ENCODE peak calls at places on chromosomes 11 and 22, in seven cellular contexts. One of them, this sample, is unnamed.
A peak's percentile ranks its signal among the peaks of the same experiment; 100 is the strongest.

GRCh38 chr11:80163011-80163410 is 722.2 kb upstream of the TENM4 start:
- DNase-seq in right lobe of liver: no peak
- DNase-seq in A549: no peak
- DNase-seq in tibial nerve: no peak
- DNase-seq in bronchial epithelial cell: peak; percentile 68
- DNase-seq in foreskin fibroblast: no peak
- DNase-seq in HFFc6: peak; percentile 48
- DNase-seq in this sample: no peak

GRCh38 chr11:34570584-34570983 is 50.3 kb upstream of the EHF start:
- DNase-seq in tibial nerve: no peak
- DNase-seq in bronchial epithelial cell: peak; percentile 90
- DNase-seq in right lobe of liver: no peak
- DNase-seq in A549: no peak
- DNase-seq in foreskin fibroblast: peak; percentile 12
- DNase-seq in HFFc6: peak; percentile 13
- DNase-seq in this sample: no peak

GRCh38 chr11:1326435-1327063 is 17.1 kb upstream of the TOLLIP start:
- DNase-seq in right lobe of liver: peak; percentile 16
- DNase-seq in A549: no peak
- DNase-seq in tibial nerve: no peak
- DNase-seq in HFFc6: peak; percentile 36
- DNase-seq in foreskin fibroblast: peak; percentile 74
- DNase-seq in bronchial epithelial cell: no peak
- DNase-seq in this sample: no peak

GRCh38 chr11:116529681-116530080 is 243.1 kb downstream of the BUD13 start:
- DNase-seq in bronchial epithelial cell: no peak
- DNase-seq in right lobe of liver: no peak
- DNase-seq in A549: no peak
- DNase-seq in foreskin fibroblast: no peak
- DNase-seq in tibial nerve: no peak
- DNase-seq in HFFc6: no peak
- DNase-seq in this sample: no peak

GRCh38 chr11:45048313-45048841 is 97.7 kb upstream of the TP53I11 start:
- DNase-seq in right lobe of liver: no peak
- DNase-seq in tibial nerve: no peak
- DNase-seq in foreskin fibroblast: no peak
- DNase-seq in bronchial epithelial cell: no peak
- DNase-seq in A549: no peak
- DNase-seq in HFFc6: no peak
- DNase-seq in this sample: no peak

GRCh38 chr11:34366522-34366921 is 8.7 kb upstream of the ABTB2 start:
- DNase-seq in A549: peak; percentile 79
- DNase-seq in HFFc6: no peak
- DNase-seq in tibial nerve: no peak
- DNase-seq in foreskin fibroblast: peak; percentile 23
- DNase-seq in right lobe of liver: no peak
- DNase-seq in bronchial epithelial cell: peak; percentile 73
- DNase-seq in this sample: peak; percentile 63

GRCh38 chr22:49350441-49351121 is 477.1 kb downstream of the BRD1 start:
- DNase-seq in right lobe of liver: no peak
- DNase-seq in bronchial epithelial cell: no peak
- DNase-seq in tibial nerve: no peak
- DNase-seq in foreskin fibroblast: no peak
- DNase-seq in HFFc6: no peak
- DNase-seq in A549: no peak
- DNase-seq in this sample: no peak

GRCh38 chr22:30591191-30591587 is 521 bp downstream of the PES1 start:
- DNase-seq in A549: no peak
- DNase-seq in bronchial epithelial cell: peak; percentile 29
- DNase-seq in tibial nerve: no peak
- DNase-seq in right lobe of liver: no peak
- DNase-seq in HFFc6: peak; percentile 44
- DNase-seq in foreskin fibroblast: peak; percentile 44
- DNase-seq in this sample: no peak

GRCh38 chr11:102414559-102414958 is 38.0 kb downstream of the TMEM123 start:
- DNase-seq in right lobe of liver: no peak
- DNase-seq in HFFc6: no peak
- DNase-seq in tibial nerve: no peak
- DNase-seq in foreskin fibroblast: no peak
- DNase-seq in bronchial epithelial cell: no peak
- DNase-seq in A549: no peak
- DNase-seq in this sample: no peak

GRCh38 chr22:27433585-27434190 is 367.9 kb downstream of the MN1 start:
- DNase-seq in foreskin fibroblast: no peak
- DNase-seq in HFFc6: no peak
- DNase-seq in bronchial epithelial cell: peak; percentile 59
- DNase-seq in right lobe of liver: no peak
- DNase-seq in tibial nerve: no peak
- DNase-seq in A549: no peak
- DNase-seq in this sample: no peak

GRCh38 chr11:6703247-6704063 is 20.3 kb upstream of the MRPL17 start:
- DNase-seq in right lobe of liver: peak; percentile 70
- DNase-seq in foreskin fibroblast: peak; percentile 86
- DNase-seq in tibial nerve: peak; percentile 46
- DNase-seq in A549: peak; percentile 58
- DNase-seq in HFFc6: peak; percentile 79
- DNase-seq in bronchial epithelial cell: peak; percentile 74
- DNase-seq in this sample: peak; percentile 29

GRCh38 chr11:6410695-6411430 is 8.0 kb downstream of the APBB1 start:
- DNase-seq in foreskin fibroblast: no peak
- DNase-seq in right lobe of liver: no peak
- DNase-seq in tibial nerve: no peak
- DNase-seq in A549: no peak
- DNase-seq in bronchial epithelial cell: no peak
- DNase-seq in HFFc6: no peak
- DNase-seq in this sample: no peak

GRCh38 chr11:113634940-113635575 is 71.0 kb downstream of the TMPRSS5 start:
- DNase-seq in HFFc6: no peak
- DNase-seq in right lobe of liver: no peak
- DNase-seq in bronchial epithelial cell: no peak
- DNase-seq in tibial nerve: no peak
- DNase-seq in A549: no peak
- DNase-seq in foreskin fibroblast: no peak
- DNase-seq in this sample: no peak

GRCh38 chr22:37244922-37245722 is 1.1 kb upstream of the RAC2 start:
- DNase-seq in bronchial epithelial cell: no peak
- DNase-seq in A549: no peak
- DNase-seq in foreskin fibroblast: no peak
- DNase-seq in right lobe of liver: peak; percentile 43
- DNase-seq in tibial nerve: no peak
- DNase-seq in HFFc6: no peak
- DNase-seq in this sample: peak; percentile 67

GRCh38 chr11:2825886-2826678 is 59.5 kb downstream of the CDKN1C start:
- DNase-seq in right lobe of liver: no peak
- DNase-seq in tibial nerve: peak; percentile 81
- DNase-seq in A549: no peak
- DNase-seq in bronchial epithelial cell: peak; percentile 85
- DNase-seq in HFFc6: peak; percentile 93
- DNase-seq in foreskin fibroblast: peak; percentile 92
- DNase-seq in this sample: peak; percentile 66

GRCh38 chr11:17256512-17256911 is 20.0 kb upstream of the NUCB2 start:
- DNase-seq in right lobe of liver: no peak
- DNase-seq in A549: peak; percentile 58
- DNase-seq in foreskin fibroblast: peak; percentile 93
- DNase-seq in tibial nerve: no peak
- DNase-seq in HFFc6: peak; percentile 94
- DNase-seq in bronchial epithelial cell: peak; percentile 97
- DNase-seq in this sample: no peak

GRCh38 chr22:20324139-20324516 is 4.3 kb upstream of the DGCR6L start:
- DNase-seq in A549: no peak
- DNase-seq in HFFc6: no peak
- DNase-seq in right lobe of liver: no peak
- DNase-seq in tibial nerve: no peak
- DNase-seq in foreskin fibroblast: no peak
- DNase-seq in bronchial epithelial cell: no peak
- DNase-seq in this sample: no peak

GRCh38 chr11:75656044-75656726 is 12.7 kb downstream of the MAP6 start:
- DNase-seq in tibial nerve: no peak
- DNase-seq in right lobe of liver: no peak
- DNase-seq in HFFc6: peak; percentile 18
- DNase-seq in bronchial epithelial cell: no peak
- DNase-seq in foreskin fibroblast: no peak
- DNase-seq in A549: no peak
- DNase-seq in this sample: no peak

GRCh38 chr11:2215561-2216399 is 44.2 kb upstream of the TH start:
- DNase-seq in right lobe of liver: peak; percentile 44
- DNase-seq in HFFc6: no peak
- DNase-seq in A549: peak; percentile 24
- DNase-seq in foreskin fibroblast: no peak
- DNase-seq in tibial nerve: no peak
- DNase-seq in bronchial epithelial cell: no peak
- DNase-seq in this sample: no peak

GRCh38 chr11:123483058-123483457 is 53.0 kb downstream of the GRAMD1B start:
- DNase-seq in tibial nerve: no peak
- DNase-seq in HFFc6: no peak
- DNase-seq in A549: peak; percentile 36
- DNase-seq in right lobe of liver: no peak
- DNase-seq in bronchial epithelial cell: peak; percentile 95
- DNase-seq in foreskin fibroblast: no peak
- DNase-seq in this sample: no peak

GRCh38 chr11:20278727-20279126 is 84.8 kb upstream of the HTATIP2 start:
- DNase-seq in A549: no peak
- DNase-seq in HFFc6: no peak
- DNase-seq in tibial nerve: no peak
- DNase-seq in right lobe of liver: no peak
- DNase-seq in bronchial epithelial cell: no peak
- DNase-seq in foreskin fibroblast: no peak
- DNase-seq in this sample: no peak

GRCh38 chr11:20275987-20276660 is 87.4 kb upstream of the HTATIP2 start:
- DNase-seq in right lobe of liver: no peak
- DNase-seq in HFFc6: no peak
- DNase-seq in bronchial epithelial cell: no peak
- DNase-seq in foreskin fibroblast: no peak
- DNase-seq in tibial nerve: no peak
- DNase-seq in A549: no peak
- DNase-seq in this sample: no peak

GRCh38 chr11:20277014-20277413 is 86.5 kb upstream of the HTATIP2 start:
- DNase-seq in bronchial epithelial cell: no peak
- DNase-seq in tibial nerve: no peak
- DNase-seq in foreskin fibroblast: no peak
- DNase-seq in HFFc6: no peak
- DNase-seq in A549: no peak
- DNase-seq in right lobe of liver: no peak
- DNase-seq in this sample: no peak

GRCh38 chr11:20274031-20274430 is 89.5 kb upstream of the HTATIP2 start:
- DNase-seq in A549: no peak
- DNase-seq in HFFc6: no peak
- DNase-seq in right lobe of liver: no peak
- DNase-seq in tibial nerve: no peak
- DNase-seq in bronchial epithelial cell: no peak
- DNase-seq in foreskin fibroblast: no peak
- DNase-seq in this sample: no peak

GRCh38 chr11:20276661-20277000 is 86.9 kb upstream of the HTATIP2 start:
- DNase-seq in tibial nerve: no peak
- DNase-seq in A549: no peak
- DNase-seq in foreskin fibroblast: no peak
- DNase-seq in HFFc6: no peak
- DNase-seq in right lobe of liver: no peak
- DNase-seq in bronchial epithelial cell: no peak
- DNase-seq in this sample: no peak
- TF ChIP-seq CTCF in tibial nerve: no peak
- TF ChIP-seq CTCF in A549: no peak
- TF ChIP-seq CTCF in foreskin fibroblast: no peak
- TF ChIP-seq CTCF in HFFc6: no peak
- TF ChIP-seq CTCF in right lobe of liver: no peak
- TF ChIP-seq CTCF in bronchial epithelial cell: no peak
- TF ChIP-seq CTCF in this sample: no peak

DNA sequence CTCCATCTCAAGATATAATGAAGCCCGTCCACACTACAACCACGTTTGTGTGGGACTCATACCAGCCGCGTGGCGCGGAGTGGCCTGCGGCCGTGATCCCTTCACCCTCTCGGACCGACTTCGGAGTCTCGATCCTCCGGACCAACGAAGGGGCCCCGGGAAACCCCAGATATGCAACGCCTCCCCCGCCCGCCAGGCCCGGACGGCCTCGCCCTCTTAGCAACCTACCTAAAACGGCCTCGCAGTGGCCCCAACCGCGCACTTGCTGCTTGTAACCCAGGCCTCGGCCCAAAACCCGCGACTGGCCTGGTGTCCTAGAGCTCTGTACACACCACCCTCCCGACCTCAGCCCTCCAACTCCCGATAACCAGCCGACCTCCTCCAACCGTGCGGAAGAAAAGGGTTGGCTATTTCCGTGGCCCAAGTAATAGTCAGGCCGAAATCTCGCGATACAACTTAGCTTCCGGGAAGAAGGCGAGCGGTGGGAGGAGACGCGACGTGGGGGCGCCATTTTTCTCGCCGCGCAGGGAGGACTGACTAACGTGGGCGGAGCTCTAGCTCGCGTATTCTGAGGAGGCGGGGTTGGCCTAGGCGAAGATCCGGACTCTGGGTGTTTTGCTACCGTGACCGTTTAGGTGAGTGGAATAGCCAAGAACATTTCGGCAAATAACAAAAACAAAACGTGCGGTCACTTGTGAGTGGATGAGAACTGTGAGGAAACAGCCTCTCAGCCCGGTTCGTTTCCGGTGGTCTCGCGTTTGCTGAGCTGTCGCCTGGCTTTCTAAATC is at the start of the genes C11orf54 and TAF1D:
- DNase-seq in HFFc6: peak; percentile 97
- DNase-seq in tibial nerve: peak; percentile 98
- DNase-seq in right lobe of liver: peak; percentile 99
- DNase-seq in foreskin fibroblast: peak; percentile 99
- DNase-seq in bronchial epithelial cell: peak; percentile 93
- DNase-seq in A549: peak; percentile 97
- DNase-seq in this sample: peak; percentile 97
- TF ChIP-seq CTCF in HFFc6: peak; percentile 37
- TF ChIP-seq CTCF in tibial nerve: no peak
- TF ChIP-seq CTCF in right lobe of liver: no peak
- TF ChIP-seq CTCF in foreskin fibroblast: no peak
- TF ChIP-seq CTCF in bronchial epithelial cell: no peak
- TF ChIP-seq CTCF in A549: no peak
- TF ChIP-seq CTCF in this sample: no peak

DNA sequence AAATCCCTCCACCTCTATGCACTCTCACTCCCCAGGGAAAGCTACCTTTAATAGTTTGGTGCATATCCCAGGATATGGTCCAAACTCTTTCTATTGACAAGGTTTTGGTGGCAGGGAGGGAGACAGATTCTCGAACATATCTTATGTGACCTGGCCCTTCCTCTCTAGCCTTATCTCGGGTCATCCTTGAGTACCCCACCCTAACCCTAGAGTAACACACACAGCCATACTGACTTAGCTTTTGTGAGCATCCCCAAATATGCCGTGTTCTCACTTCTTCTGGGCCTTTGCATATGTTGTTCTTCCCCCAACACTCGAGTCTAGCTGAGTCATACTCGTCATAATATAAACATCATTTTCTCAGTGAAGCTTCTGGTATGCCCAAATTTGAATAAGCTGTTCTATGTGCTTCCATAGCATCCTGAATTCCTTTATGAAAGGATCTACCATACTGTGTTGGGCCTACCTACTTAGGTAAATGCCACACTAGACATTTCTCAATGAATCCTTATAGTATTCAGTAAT is 7.9 kb downstream of the TTC17 start:
- DNase-seq in HFFc6: peak; percentile 43
- DNase-seq in A549: no peak
- DNase-seq in right lobe of liver: no peak
- DNase-seq in tibial nerve: no peak
- DNase-seq in foreskin fibroblast: peak; percentile 60
- DNase-seq in bronchial epithelial cell: no peak
- DNase-seq in this sample: no peak
- TF ChIP-seq CTCF in HFFc6: no peak
- TF ChIP-seq CTCF in A549: no peak
- TF ChIP-seq CTCF in right lobe of liver: no peak
- TF ChIP-seq CTCF in tibial nerve: no peak
- TF ChIP-seq CTCF in foreskin fibroblast: no peak
- TF ChIP-seq CTCF in bronchial epithelial cell: no peak
- TF ChIP-seq CTCF in this sample: no peak

GRCh38 chr11:13016415-13016814 is 7.3 kb downstream of the RASSF10 start:
- DNase-seq in tibial nerve: no peak
- DNase-seq in foreskin fibroblast: no peak
- DNase-seq in right lobe of liver: no peak
- DNase-seq in bronchial epithelial cell: peak; percentile 64
- DNase-seq in HFFc6: no peak
- DNase-seq in A549: peak; percentile 33
- DNase-seq in this sample: no peak
- TF ChIP-seq CTCF in tibial nerve: no peak
- TF ChIP-seq CTCF in foreskin fibroblast: no peak
- TF ChIP-seq CTCF in right lobe of liver: no peak
- TF ChIP-seq CTCF in bronchial epithelial cell: peak; percentile 20
- TF ChIP-seq CTCF in HFFc6: no peak
- TF ChIP-seq CTCF in A549: peak; percentile 37
- TF ChIP-seq CTCF in this sample: no peak